ENCODE peak calls at places on chromosomes 5 and 9, in ten cellular contexts. X is NCI-H526; S is GM23338; J is choroid plexus epithelial cell; E is amniotic stem cell; N is stimulated activated CD4-positive, alpha-beta T cell treated with anti-CD3 and anti-CD28 coated beads, Interleukin-4, amount 100 ng/mL, for 4 hours; R is fibroblast of mammary gland; Q is activated CD4-positive, alpha-beta T cell treated with anti-CD3 and anti-CD28 coated beads, Interleukin-2, amount 50 U/mL, for 48 hours; P is GM04504; C is KBM-7. Z is an unnamed sample.

GRCh38 chr9:98929096-98929495 is 14.6 kb upstream of the COL15A1 start:
- DNase-seq in X (no peak), S (no peak), J (peak; percentile 64), E (no peak), N (no peak), R (peak; percentile 52), Q (no peak), P (no peak), C (no peak), Z (no peak)

GRCh38 chr5:91503321-91503720 is 120.2 kb upstream of the ARRDC3 start:
- DNase-seq in X (no peak), S (no peak), J (no peak), E (no peak), N (no peak), R (no peak), Q (no peak), P (no peak), C (no peak), Z (no peak)

GRCh38 chr5:80239680-80240367 is 16.0 kb downstream of the SERINC5 start:
- DNase-seq in X (no peak), S (no peak), J (peak; percentile 22), E (no peak), N (no peak), R (peak; percentile 49), Q (no peak), P (no peak), C (no peak), Z (no peak)

GRCh38 chr9:77005216-77005615 is 14.2 kb upstream of the FOXB2 start:
- DNase-seq in X (no peak), S (no peak), J (no peak), E (no peak), N (no peak), R (peak; percentile 72), Q (no peak), P (no peak), C (no peak), Z (no peak)

GRCh38 chr5:150295172-150295611 is 5.6 kb upstream of the CAMK2A start:
- DNase-seq in X (no peak), S (no peak), J (peak; percentile 63), E (no peak), N (no peak), R (peak; percentile 68), Q (peak; percentile 20), P (no peak), C (no peak), Z (no peak)

GRCh38 chr9:72554221-72554641 is 32.8 kb downstream of the TMC1 start:
- DNase-seq in X (no peak), S (no peak), J (peak; percentile 87), E (peak; percentile 95), N (no peak), R (peak; percentile 57), Q (no peak), P (peak; percentile 96), C (no peak), Z (no peak)

GRCh38 chr5:158619083-158619788 is 480.5 kb downstream of the EBF1 start:
- DNase-seq in X (no peak), S (no peak), J (no peak), E (no peak), N (no peak), R (peak; percentile 6), Q (no peak), P (no peak), C (no peak), Z (no peak)

GRCh38 chr5:72238712-72239445 is 81.2 kb downstream of the MRPS27 start:
- DNase-seq in X (no peak), S (peak; percentile 84), J (no peak), E (no peak), N (no peak), R (no peak), Q (no peak), P (no peak), C (no peak), Z (no peak)

GRCh38 chr9:77040340-77040739 is 20.9 kb downstream of the FOXB2 start:
- DNase-seq in X (no peak), S (peak; percentile 49), J (no peak), E (no peak), N (no peak), R (no peak), Q (no peak), P (no peak), C (no peak), Z (no peak)

GRCh38 chr9:114000671-114001409 is 77.3 kb downstream of the AMBP start:
- DNase-seq in X (no peak), S (no peak), J (no peak), E (no peak), N (no peak), R (peak; percentile 32), Q (no peak), P (no peak), C (no peak), Z (no peak)

GRCh38 chr5:54551292-54551691 is 33.7 kb downstream of the SNX18 start:
- DNase-seq in X (no peak), S (no peak), J (peak; percentile 15), E (no peak), N (no peak), R (no peak), Q (no peak), P (no peak), C (no peak), Z (no peak)

GRCh38 chr9:19948021-19948420 is 159.2 kb upstream of the SLC24A2 start:
- DNase-seq in X (no peak), S (no peak), J (no peak), E (no peak), N (no peak), R (no peak), Q (no peak), P (no peak), C (no peak), Z (no peak)

GRCh38 chr9:111483862-111484563 is at the start of gene ECPAS:
- DNase-seq in X (no peak), S (peak; percentile 87), J (peak; percentile 80), E (peak; percentile 69), N (peak; percentile 64), R (peak; percentile 76), Q (peak; percentile 77), P (peak; percentile 58), C (peak; percentile 85), Z (peak; percentile 49)

GRCh38 chr5:82044015-82044414 is 72.2 kb downstream of the ATG10 start:
- DNase-seq in X (no peak), S (no peak), J (no peak), E (no peak), N (no peak), R (no peak), Q (no peak), P (no peak), C (peak; percentile 76), Z (no peak)

GRCh38 chr5:91245074-91245452 is 138.1 kb downstream of the ARRDC3 start:
- DNase-seq in X (no peak), S (no peak), J (no peak), E (no peak), N (no peak), R (no peak), Q (no peak), P (no peak), C (no peak), Z (no peak)

GRCh38 chr9:90142580-90142979 is 500.0 kb downstream of the DIRAS2 start:
- DNase-seq in X (peak; percentile 9), S (peak; percentile 88), J (peak; percentile 63), E (peak; percentile 6), N (peak; percentile 50), R (peak; percentile 50), Q (peak; percentile 58), P (peak; percentile 5), C (peak; percentile 71), Z (peak; percentile 31)

GRCh38 chr5:123170816-123171345 is 81.8 kb downstream of the PRDM6 start:
- DNase-seq in X (no peak), S (no peak), J (no peak), E (no peak), N (no peak), R (no peak), Q (no peak), P (no peak), C (no peak), Z (no peak)

GRCh38 chr5:178564386-178564785 is 25.8 kb downstream of the COL23A1 start:
- DNase-seq in X (no peak), S (peak; percentile 44), J (no peak), E (no peak), N (no peak), R (no peak), Q (no peak), P (no peak), C (no peak), Z (no peak)

GRCh38 chr9:35797311-35798109 is 6.1 kb downstream of the NPR2 start:
- DNase-seq in X (no peak), S (no peak), J (no peak), E (no peak), N (no peak), R (no peak), Q (no peak), P (no peak), C (no peak), Z (no peak)

GRCh38 chr5:137604348-137605095 is 105.4 kb upstream of the SPOCK1 start:
- DNase-seq in X (peak; percentile 87), S (peak; percentile 60), J (no peak), E (no peak), N (no peak), R (no peak), Q (no peak), P (no peak), C (no peak), Z (no peak)

GRCh38 chr9:88052446-88052845 is 78.1 kb upstream of the CDK20 start:
- DNase-seq in X (no peak), S (no peak), J (peak; percentile 46), E (no peak), N (no peak), R (no peak), Q (no peak), P (no peak), C (peak; percentile 58), Z (no peak)

Z was measured in effector memory CD8-positive, alpha-beta T cell.